ENCODE peak calls at places on chromosomes 13 and 19, in eight cellular contexts. L, O, G, E, P, K, X and F are unnamed samples.

GRCh38 chr19:42217522-42218442 is at the start of gene DEDD2:
- DNase-seq in L (peak; percentile 96), O (peak; percentile 100), G (peak; percentile 96), E (peak; percentile 98), P (peak; percentile 95), K (peak; percentile 99), X (peak; percentile 100), F (peak; percentile 99)

GRCh38 chr19:35868823-35869326 is 501 bp downstream of the APLP1 start:
- DNase-seq in L (no peak), O (no peak), G (no peak), E (no peak), P (no peak), K (no peak), X (no peak), F (no peak)

GRCh38 chr19:6501740-6502648 is at the start of gene TUBB4A:
- DNase-seq in L (no peak), O (peak; percentile 58), G (no peak), E (no peak), P (no peak), K (no peak), X (peak; percentile 76), F (no peak)

GRCh38 chr13:85255978-85256377 is 543.2 kb downstream of the SLITRK6 start:
- DNase-seq in L (no peak), O (no peak), G (peak; percentile 9), E (no peak), P (no peak), K (no peak), X (no peak), F (no peak)

GRCh38 chr19:1267441-1268391 is 1.4 kb upstream of the CIRBP start:
- DNase-seq in L (no peak), O (no peak), G (no peak), E (no peak), P (no peak), K (no peak), X (no peak), F (no peak)

GRCh38 chr13:80430561-80430960 is 89.6 kb upstream of the SPRY2 start:
- DNase-seq in L (no peak), O (no peak), G (no peak), E (no peak), P (no peak), K (no peak), X (no peak), F (no peak)

GRCh38 chr13:21078501-21078900 is 17.1 kb upstream of the LATS2 start:
- DNase-seq in L (no peak), O (no peak), G (no peak), E (no peak), P (no peak), K (no peak), X (no peak), F (no peak)

GRCh38 chr13:35984776-35985453 is 146.3 kb downstream of the DCLK1 start:
- DNase-seq in L (no peak), O (no peak), G (peak; percentile 91), E (no peak), P (peak; percentile 47), K (no peak), X (no peak), F (no peak)

GRCh38 chr19:23999821-24000610 is 85.3 kb downstream of the ZNF726 start:
- DNase-seq in L (no peak), O (no peak), G (no peak), E (no peak), P (no peak), K (no peak), X (no peak), F (no peak)

GRCh38 chr13:21242236-21242635 is 65.8 kb downstream of the MRPL57 start:
- DNase-seq in L (no peak), O (no peak), G (no peak), E (no peak), P (no peak), K (no peak), X (no peak), F (no peak)

GRCh38 chr13:27679396-27679795 is 57.7 kb downstream of the POLR1D start:
- DNase-seq in L (no peak), O (no peak), G (no peak), E (no peak), P (no peak), K (no peak), X (no peak), F (no peak)